ENCODE peak calls at places on chromosomes 2 and 18, in nine cellular contexts. Z is psoas muscle; B is AG04450; C is fibroblast of lung; T is body of pancreas; M is GM23338; S is midbrain; D is stimulated activated CD4-positive, alpha-beta T cell treated with anti-CD3 and anti-CD28 coated beads, Interleukin-12 subunit alpha, Interleukin-12 subunit beta, amount 100 ng/mL, for 4 hours; J is Calu3. Y is an unnamed sample.

GRCh38 chr2:5453648-5454390 is 238.4 kb upstream of the SOX11 start:
- DNase-seq in Z (no peak), B (no peak), C (peak), T (no peak), M (no peak), S (no peak), D (no peak), J (no peak), Y (no peak)

GRCh38 chr18:45249306-45249705 is 366.0 kb upstream of the SLC14A2 start:
- DNase-seq in Z (no peak), B (no peak), C (peak), T (no peak), M (no peak), S (no peak), D (no peak), J (no peak), Y (no peak)

GRCh38 chr2:173087214-173087581 is 11.6 kb downstream of the MAP3K20 start:
- DNase-seq in Z (no peak), B (no peak), C (peak), T (no peak), M (no peak), S (no peak), D (no peak), J (no peak), Y (no peak)

GRCh38 chr2:202187570-202187969 is 50.8 kb downstream of the SUMO1 start:
- DNase-seq in Z (no peak), B (no peak), C (peak), T (no peak), M (no peak), S (no peak), D (no peak), J (peak), Y (no peak)

GRCh38 chr2:150997702-150998480 is 263.8 kb downstream of the RBM43 start:
- DNase-seq in Z (no peak), B (no peak), C (no peak), T (no peak), M (no peak), S (no peak), D (no peak), J (no peak), Y (no peak)

GRCh38 chr2:222774941-222775340 is 85.9 kb upstream of the ACSL3 start:
- DNase-seq in Z (no peak), B (no peak), C (no peak), T (no peak), M (peak), S (no peak), D (no peak), J (no peak), Y (no peak)

GRCh38 chr2:8551622-8552074 is 130.2 kb upstream of the ID2 start:
- DNase-seq in Z (no peak), B (no peak), C (no peak), T (no peak), M (no peak), S (no peak), D (no peak), J (no peak), Y (peak)

GRCh38 chr2:54665436-54665856 is 58.0 kb upstream of the EML6 start:
- DNase-seq in Z (no peak), B (no peak), C (peak), T (peak), M (peak), S (peak), D (peak), J (peak), Y (no peak)

GRCh38 chr2:15243762-15244161 is 317.4 kb downstream of the NBAS start:
- DNase-seq in Z (no peak), B (no peak), C (peak), T (no peak), M (no peak), S (no peak), D (no peak), J (no peak), Y (no peak)

GRCh38 chr18:75977069-75977468 is 518.0 kb downstream of the ZNF516 start:
- DNase-seq in Z (no peak), B (no peak), C (peak), T (no peak), M (no peak), S (no peak), D (no peak), J (no peak), Y (no peak)

GRCh38 chr2:164839914-164840457 is 1.6 kb downstream of the COBLL1 start:
- DNase-seq in Z (no peak), B (no peak), C (peak), T (peak), M (no peak), S (no peak), D (no peak), J (no peak), Y (no peak)

GRCh38 chr2:72412214-72412613 is 264.6 kb upstream of the CYP26B1 start:
- DNase-seq in Z (no peak), B (no peak), C (peak), T (no peak), M (no peak), S (no peak), D (no peak), J (no peak), Y (no peak)

GRCh38 chr18:66729459-66730239 is 125.8 kb upstream of the CDH19 start:
- DNase-seq in Z (no peak), B (no peak), C (no peak), T (no peak), M (no peak), S (peak), D (no peak), J (no peak), Y (no peak)

GRCh38 chr18:22106536-22107292 is 62.7 kb upstream of the GATA6 start:
- DNase-seq in Z (no peak), B (no peak), C (peak), T (peak), M (no peak), S (no peak), D (no peak), J (peak), Y (peak)

GRCh38 chr2:134663451-134663850 is 55.3 kb downstream of the TMEM163 start:
- DNase-seq in Z (no peak), B (no peak), C (no peak), T (no peak), M (no peak), S (no peak), D (no peak), J (no peak), Y (no peak)

GRCh38 chr2:172049721-172050120 is 35.6 kb upstream of the DLX1 start:
- DNase-seq in Z (no peak), B (no peak), C (no peak), T (no peak), M (no peak), S (no peak), D (no peak), J (no peak), Y (no peak)

GRCh38 chr2:28980368-28981015 is 606 bp upstream of the TOGARAM2 start:
- DNase-seq in Z (no peak), B (no peak), C (no peak), T (no peak), M (no peak), S (peak), D (no peak), J (no peak), Y (no peak)

GRCh38 chr2:241142593-241142992 is 6.7 kb downstream of the PASK start:
- DNase-seq in Z (no peak), B (no peak), C (no peak), T (no peak), M (no peak), S (no peak), D (no peak), J (no peak), Y (no peak)

GRCh38 chr2:11140492-11140891 is 14.8 kb upstream of the SLC66A3 start:
- DNase-seq in Z (no peak), B (no peak), C (peak), T (no peak), M (no peak), S (no peak), D (no peak), J (no peak), Y (no peak)

GRCh38 chr2:100256416-100256815 is 65.9 kb downstream of the LONRF2 start:
- DNase-seq in Z (no peak), B (no peak), C (no peak), T (no peak), M (no peak), S (no peak), D (no peak), J (no peak), Y (no peak)

Y was measured in left lobe of liver.